ENCODE peak calls at places on chromosomes 12 and 14, in eight cellular contexts. One of them, this sample, is unnamed.

GRCh38 chr12:76346798-76347420 is 1.3 kb downstream of the BBS10 start:
- DNase-seq in activated CD8-positive, alpha-beta T cell treated with anti-CD3 and anti-CD28 coated beads for 36 hours: peak; percentile 26
- DNase-seq in AG10803: peak; percentile 77
- DNase-seq in mucosa of descending colon: no peak
- DNase-seq in nephron progenitor cell: no peak
- DNase-seq in AG09309: no peak
- DNase-seq in ovary: no peak
- DNase-seq in cardiac fibroblast: peak; percentile 81
- DNase-seq in this sample: no peak

GRCh38 chr12:92784356-92784755 is 81.6 kb downstream of the PLEKHG7 start:
- DNase-seq in activated CD8-positive, alpha-beta T cell treated with anti-CD3 and anti-CD28 coated beads for 36 hours: no peak
- DNase-seq in AG10803: peak; percentile 84
- DNase-seq in mucosa of descending colon: no peak
- DNase-seq in nephron progenitor cell: no peak
- DNase-seq in AG09309: peak; percentile 61
- DNase-seq in ovary: no peak
- DNase-seq in cardiac fibroblast: no peak
- DNase-seq in this sample: no peak

GRCh38 chr12:102960766-102961487 is 3.5 kb downstream of the ASCL1 start:
- DNase-seq in activated CD8-positive, alpha-beta T cell treated with anti-CD3 and anti-CD28 coated beads for 36 hours: no peak
- DNase-seq in AG10803: no peak
- DNase-seq in mucosa of descending colon: no peak
- DNase-seq in nephron progenitor cell: peak; percentile 39
- DNase-seq in AG09309: no peak
- DNase-seq in ovary: no peak
- DNase-seq in cardiac fibroblast: no peak
- DNase-seq in this sample: no peak

GRCh38 chr12:26287666-26288408 is 92.5 kb downstream of the SSPN start:
- DNase-seq in activated CD8-positive, alpha-beta T cell treated with anti-CD3 and anti-CD28 coated beads for 36 hours: no peak
- DNase-seq in AG10803: peak; percentile 76
- DNase-seq in mucosa of descending colon: no peak
- DNase-seq in nephron progenitor cell: no peak
- DNase-seq in AG09309: peak; percentile 64
- DNase-seq in ovary: no peak
- DNase-seq in cardiac fibroblast: no peak
- DNase-seq in this sample: no peak

GRCh38 chr14:32531942-32532341 is 202.8 kb downstream of the AKAP6 start:
- DNase-seq in activated CD8-positive, alpha-beta T cell treated with anti-CD3 and anti-CD28 coated beads for 36 hours: no peak
- DNase-seq in AG10803: no peak
- DNase-seq in mucosa of descending colon: no peak
- DNase-seq in nephron progenitor cell: no peak
- DNase-seq in AG09309: no peak
- DNase-seq in ovary: no peak
- DNase-seq in cardiac fibroblast: no peak
- DNase-seq in this sample: no peak

GRCh38 chr14:60652674-60653387 is 3.6 kb upstream of the SIX1 start:
- DNase-seq in activated CD8-positive, alpha-beta T cell treated with anti-CD3 and anti-CD28 coated beads for 36 hours: no peak
- DNase-seq in AG10803: no peak
- DNase-seq in mucosa of descending colon: no peak
- DNase-seq in nephron progenitor cell: peak; percentile 67
- DNase-seq in AG09309: no peak
- DNase-seq in ovary: no peak
- DNase-seq in cardiac fibroblast: no peak
- DNase-seq in this sample: no peak

GRCh38 chr14:101069666-101070362 is 166.3 kb upstream of the RTL1 start:
- DNase-seq in activated CD8-positive, alpha-beta T cell treated with anti-CD3 and anti-CD28 coated beads for 36 hours: no peak
- DNase-seq in AG10803: no peak
- DNase-seq in mucosa of descending colon: peak; percentile 23
- DNase-seq in nephron progenitor cell: no peak
- DNase-seq in AG09309: no peak
- DNase-seq in ovary: peak; percentile 5
- DNase-seq in cardiac fibroblast: no peak
- DNase-seq in this sample: peak; percentile 44

GRCh38 chr12:119115296-119115905 is 63.3 kb upstream of the HSPB8 start:
- DNase-seq in activated CD8-positive, alpha-beta T cell treated with anti-CD3 and anti-CD28 coated beads for 36 hours: peak; percentile 43
- DNase-seq in AG10803: peak; percentile 37
- DNase-seq in mucosa of descending colon: no peak
- DNase-seq in nephron progenitor cell: peak; percentile 70
- DNase-seq in AG09309: no peak
- DNase-seq in ovary: no peak
- DNase-seq in cardiac fibroblast: peak; percentile 62
- DNase-seq in this sample: no peak

GRCh38 chr12:18824287-18824686 is 86.4 kb downstream of the CAPZA3 start:
- DNase-seq in activated CD8-positive, alpha-beta T cell treated with anti-CD3 and anti-CD28 coated beads for 36 hours: no peak
- DNase-seq in AG10803: no peak
- DNase-seq in mucosa of descending colon: no peak
- DNase-seq in nephron progenitor cell: no peak
- DNase-seq in AG09309: no peak
- DNase-seq in ovary: no peak
- DNase-seq in cardiac fibroblast: no peak
- DNase-seq in this sample: no peak

GRCh38 chr12:12432373-12432772 is 75.5 kb downstream of the BORCS5 start:
- DNase-seq in activated CD8-positive, alpha-beta T cell treated with anti-CD3 and anti-CD28 coated beads for 36 hours: no peak
- DNase-seq in AG10803: peak; percentile 75
- DNase-seq in mucosa of descending colon: no peak
- DNase-seq in nephron progenitor cell: no peak
- DNase-seq in AG09309: peak; percentile 43
- DNase-seq in ovary: no peak
- DNase-seq in cardiac fibroblast: peak; percentile 83
- DNase-seq in this sample: no peak

GRCh38 chr12:81987351-81987750 is 228.2 kb upstream of the PPFIA2 start:
- DNase-seq in activated CD8-positive, alpha-beta T cell treated with anti-CD3 and anti-CD28 coated beads for 36 hours: no peak
- DNase-seq in AG10803: no peak
- DNase-seq in mucosa of descending colon: no peak
- DNase-seq in nephron progenitor cell: no peak
- DNase-seq in AG09309: no peak
- DNase-seq in ovary: no peak
- DNase-seq in cardiac fibroblast: no peak
- DNase-seq in this sample: no peak

GRCh38 chr12:104455594-104456416 is 943 bp upstream of the CHST11 start:
- DNase-seq in activated CD8-positive, alpha-beta T cell treated with anti-CD3 and anti-CD28 coated beads for 36 hours: peak; percentile 23
- DNase-seq in AG10803: no peak
- DNase-seq in mucosa of descending colon: no peak
- DNase-seq in nephron progenitor cell: no peak
- DNase-seq in AG09309: no peak
- DNase-seq in ovary: no peak
- DNase-seq in cardiac fibroblast: no peak
- DNase-seq in this sample: no peak

GRCh38 chr12:41917827-41918445 is 226.7 kb downstream of the GXYLT1 start:
- DNase-seq in activated CD8-positive, alpha-beta T cell treated with anti-CD3 and anti-CD28 coated beads for 36 hours: no peak
- DNase-seq in AG10803: no peak
- DNase-seq in mucosa of descending colon: no peak
- DNase-seq in nephron progenitor cell: no peak
- DNase-seq in AG09309: no peak
- DNase-seq in ovary: no peak
- DNase-seq in cardiac fibroblast: no peak
- DNase-seq in this sample: no peak

DNA sequence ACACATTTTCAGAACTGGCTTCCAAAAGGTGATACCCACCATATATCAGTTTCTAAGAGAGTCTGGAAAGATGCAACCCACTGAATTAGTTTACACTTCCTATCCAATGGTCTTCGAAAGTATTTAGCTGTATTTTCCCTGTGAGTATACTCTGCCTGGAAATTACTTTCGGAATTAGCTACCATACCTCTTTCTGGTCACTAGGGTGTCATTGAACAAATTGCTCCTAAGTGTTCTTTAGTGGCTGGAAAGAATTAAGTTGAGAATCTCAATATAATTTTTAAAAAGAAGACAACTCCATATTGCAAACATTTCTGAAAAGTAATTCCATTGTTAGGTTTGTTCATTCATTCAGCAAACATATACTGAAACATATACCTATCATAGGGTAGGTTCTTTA is 283.1 kb upstream of the SSTR1 start:
- DNase-seq in activated CD8-positive, alpha-beta T cell treated with anti-CD3 and anti-CD28 coated beads for 36 hours: no peak
- DNase-seq in AG10803: no peak
- DNase-seq in mucosa of descending colon: no peak
- DNase-seq in nephron progenitor cell: no peak
- DNase-seq in AG09309: no peak
- DNase-seq in ovary: no peak
- DNase-seq in cardiac fibroblast: no peak
- DNase-seq in this sample: no peak
- TF ChIP-seq CTCF in activated CD8-positive, alpha-beta T cell treated with anti-CD3 and anti-CD28 coated beads for 36 hours: no peak
- TF ChIP-seq CTCF in AG10803: no peak
- TF ChIP-seq CTCF in mucosa of descending colon: no peak
- TF ChIP-seq CTCF in nephron progenitor cell: no peak
- TF ChIP-seq CTCF in AG09309: no peak
- TF ChIP-seq CTCF in ovary: no peak
- TF ChIP-seq CTCF in cardiac fibroblast: no peak
- TF ChIP-seq CTCF in this sample: no peak

GRCh38 chr14:93736378-93737014 is 51.8 kb downstream of the PRIMA1 start:
- DNase-seq in activated CD8-positive, alpha-beta T cell treated with anti-CD3 and anti-CD28 coated beads for 36 hours: peak; percentile 7
- DNase-seq in AG10803: no peak
- DNase-seq in mucosa of descending colon: no peak
- DNase-seq in nephron progenitor cell: no peak
- DNase-seq in AG09309: no peak
- DNase-seq in ovary: no peak
- DNase-seq in cardiac fibroblast: no peak
- DNase-seq in this sample: no peak
- TF ChIP-seq CTCF in activated CD8-positive, alpha-beta T cell treated with anti-CD3 and anti-CD28 coated beads for 36 hours: no peak
- TF ChIP-seq CTCF in AG10803: peak; percentile 1
- TF ChIP-seq CTCF in mucosa of descending colon: no peak
- TF ChIP-seq CTCF in nephron progenitor cell: peak; percentile 41
- TF ChIP-seq CTCF in AG09309: peak; percentile 14
- TF ChIP-seq CTCF in ovary: no peak
- TF ChIP-seq CTCF in cardiac fibroblast: no peak
- TF ChIP-seq CTCF in this sample: no peak

GRCh38 chr12:79121486-79121885 is 256.9 kb downstream of the SYT1 start:
- DNase-seq in activated CD8-positive, alpha-beta T cell treated with anti-CD3 and anti-CD28 coated beads for 36 hours: no peak
- DNase-seq in AG10803: no peak
- DNase-seq in mucosa of descending colon: no peak
- DNase-seq in nephron progenitor cell: no peak
- DNase-seq in AG09309: no peak
- DNase-seq in ovary: no peak
- DNase-seq in cardiac fibroblast: peak; percentile 9
- DNase-seq in this sample: no peak
- TF ChIP-seq CTCF in activated CD8-positive, alpha-beta T cell treated with anti-CD3 and anti-CD28 coated beads for 36 hours: no peak
- TF ChIP-seq CTCF in AG10803: peak; percentile 35
- TF ChIP-seq CTCF in mucosa of descending colon: no peak
- TF ChIP-seq CTCF in nephron progenitor cell: peak; percentile 34
- TF ChIP-seq CTCF in AG09309: peak; percentile 41
- TF ChIP-seq CTCF in ovary: no peak
- TF ChIP-seq CTCF in cardiac fibroblast: peak; percentile 32
- TF ChIP-seq CTCF in this sample: peak; percentile 41

GRCh38 chr14:74554742-74555362 is 57.2 kb downstream of the LTBP2 start:
- DNase-seq in activated CD8-positive, alpha-beta T cell treated with anti-CD3 and anti-CD28 coated beads for 36 hours: no peak
- DNase-seq in AG10803: no peak
- DNase-seq in mucosa of descending colon: no peak
- DNase-seq in nephron progenitor cell: no peak
- DNase-seq in AG09309: no peak
- DNase-seq in ovary: no peak
- DNase-seq in cardiac fibroblast: no peak
- DNase-seq in this sample: no peak

GRCh38 chr14:74551903-74552371 is 58.4 kb downstream of the ISCA2 start:
- DNase-seq in activated CD8-positive, alpha-beta T cell treated with anti-CD3 and anti-CD28 coated beads for 36 hours: no peak
- DNase-seq in AG10803: peak; percentile 41
- DNase-seq in mucosa of descending colon: no peak
- DNase-seq in nephron progenitor cell: no peak
- DNase-seq in AG09309: no peak
- DNase-seq in ovary: no peak
- DNase-seq in cardiac fibroblast: no peak
- DNase-seq in this sample: no peak

GRCh38 chr14:74551001-74551400 is 57.4 kb downstream of the ISCA2 start:
- DNase-seq in activated CD8-positive, alpha-beta T cell treated with anti-CD3 and anti-CD28 coated beads for 36 hours: no peak
- DNase-seq in AG10803: no peak
- DNase-seq in mucosa of descending colon: no peak
- DNase-seq in nephron progenitor cell: no peak
- DNase-seq in AG09309: no peak
- DNase-seq in ovary: no peak
- DNase-seq in cardiac fibroblast: no peak
- DNase-seq in this sample: no peak

GRCh38 chr14:74551431-74551830 is 57.9 kb downstream of the ISCA2 start:
- DNase-seq in activated CD8-positive, alpha-beta T cell treated with anti-CD3 and anti-CD28 coated beads for 36 hours: no peak
- DNase-seq in AG10803: no peak
- DNase-seq in mucosa of descending colon: no peak
- DNase-seq in nephron progenitor cell: no peak
- DNase-seq in AG09309: no peak
- DNase-seq in ovary: no peak
- DNase-seq in cardiac fibroblast: no peak
- DNase-seq in this sample: no peak

DNA sequence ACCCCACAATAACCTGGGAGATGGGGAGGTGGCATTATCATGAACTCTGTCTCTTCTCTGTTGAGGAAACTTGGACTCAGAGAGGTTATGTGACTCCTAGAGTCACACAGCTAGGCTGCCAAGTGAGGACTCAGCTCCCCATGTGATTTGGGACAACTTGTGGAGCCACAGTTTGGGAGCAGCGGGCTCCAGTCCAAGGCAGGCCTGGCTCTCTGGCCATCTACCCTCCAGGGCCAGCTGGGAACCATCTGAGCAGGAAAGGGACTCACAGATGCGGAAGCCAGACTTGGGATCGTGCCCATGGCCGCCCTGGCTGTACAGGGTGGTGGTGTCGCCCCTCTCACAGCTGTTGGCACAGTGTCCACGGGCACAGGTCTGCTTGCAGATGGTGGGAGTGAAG is 59.1 kb downstream of the ISCA2 start:
- DNase-seq in activated CD8-positive, alpha-beta T cell treated with anti-CD3 and anti-CD28 coated beads for 36 hours: no peak
- DNase-seq in AG10803: peak; percentile 90
- DNase-seq in mucosa of descending colon: peak; percentile 76
- DNase-seq in nephron progenitor cell: no peak
- DNase-seq in AG09309: no peak
- DNase-seq in ovary: peak; percentile 71
- DNase-seq in cardiac fibroblast: peak; percentile 65
- DNase-seq in this sample: no peak
- TF ChIP-seq CTCF in activated CD8-positive, alpha-beta T cell treated with anti-CD3 and anti-CD28 coated beads for 36 hours: no peak
- TF ChIP-seq CTCF in AG10803: no peak
- TF ChIP-seq CTCF in mucosa of descending colon: no peak
- TF ChIP-seq CTCF in nephron progenitor cell: no peak
- TF ChIP-seq CTCF in AG09309: no peak
- TF ChIP-seq CTCF in ovary: no peak
- TF ChIP-seq CTCF in cardiac fibroblast: no peak
- TF ChIP-seq CTCF in this sample: no peak

GRCh38 chr12:5914387-5915149 is 30.5 kb downstream of the ANO2 start:
- DNase-seq in activated CD8-positive, alpha-beta T cell treated with anti-CD3 and anti-CD28 coated beads for 36 hours: no peak
- DNase-seq in AG10803: no peak
- DNase-seq in mucosa of descending colon: no peak
- DNase-seq in nephron progenitor cell: no peak
- DNase-seq in AG09309: no peak
- DNase-seq in ovary: no peak
- DNase-seq in cardiac fibroblast: no peak
- DNase-seq in this sample: peak; percentile 69

GRCh38 chr12:5915511-5915910 is 29.5 kb downstream of the ANO2 start:
- DNase-seq in activated CD8-positive, alpha-beta T cell treated with anti-CD3 and anti-CD28 coated beads for 36 hours: no peak
- DNase-seq in AG10803: no peak
- DNase-seq in mucosa of descending colon: no peak
- DNase-seq in nephron progenitor cell: no peak
- DNase-seq in AG09309: no peak
- DNase-seq in ovary: no peak
- DNase-seq in cardiac fibroblast: no peak
- DNase-seq in this sample: no peak

GRCh38 chr12:5912011-5912410 is 33.0 kb downstream of the ANO2 start:
- DNase-seq in activated CD8-positive, alpha-beta T cell treated with anti-CD3 and anti-CD28 coated beads for 36 hours: no peak
- DNase-seq in AG10803: no peak
- DNase-seq in mucosa of descending colon: no peak
- DNase-seq in nephron progenitor cell: no peak
- DNase-seq in AG09309: no peak
- DNase-seq in ovary: no peak
- DNase-seq in cardiac fibroblast: no peak
- DNase-seq in this sample: no peak

GRCh38 chr12:5910790-5911548 is 34.1 kb downstream of the ANO2 start:
- DNase-seq in activated CD8-positive, alpha-beta T cell treated with anti-CD3 and anti-CD28 coated beads for 36 hours: no peak
- DNase-seq in AG10803: no peak
- DNase-seq in mucosa of descending colon: no peak
- DNase-seq in nephron progenitor cell: no peak
- DNase-seq in AG09309: no peak
- DNase-seq in ovary: no peak
- DNase-seq in cardiac fibroblast: no peak
- DNase-seq in this sample: peak; percentile 60

GRCh38 chr12:5912437-5913334 is 32.4 kb downstream of the ANO2 start:
- DNase-seq in activated CD8-positive, alpha-beta T cell treated with anti-CD3 and anti-CD28 coated beads for 36 hours: no peak
- DNase-seq in AG10803: no peak
- DNase-seq in mucosa of descending colon: no peak
- DNase-seq in nephron progenitor cell: peak; percentile 56
- DNase-seq in AG09309: no peak
- DNase-seq in ovary: no peak
- DNase-seq in cardiac fibroblast: no peak
- DNase-seq in this sample: peak; percentile 80
- TF ChIP-seq CTCF in activated CD8-positive, alpha-beta T cell treated with anti-CD3 and anti-CD28 coated beads for 36 hours: no peak
- TF ChIP-seq CTCF in AG10803: peak; percentile 24
- TF ChIP-seq CTCF in mucosa of descending colon: no peak
- TF ChIP-seq CTCF in nephron progenitor cell: peak; percentile 76
- TF ChIP-seq CTCF in AG09309: peak; percentile 35
- TF ChIP-seq CTCF in ovary: no peak
- TF ChIP-seq CTCF in cardiac fibroblast: no peak
- TF ChIP-seq CTCF in this sample: peak; percentile 37

This sample was measured in osteocyte.